ENCODE peak calls at places on chromosomes 2 and 18, in five cellular contexts. N, O, Q, W and I are unnamed samples.

GRCh38 chr2:67268806-67269205 is 128.3 kb upstream of the ETAA1 start:
- DNase-seq in N (peak; percentile 3), O (peak; percentile 82), Q (no peak), W (no peak), I (no peak)

GRCh38 chr18:44123743-44124142 is 556.9 kb upstream of the SETBP1 start:
- DNase-seq in N (no peak), O (peak; percentile 55), Q (no peak), W (no peak), I (no peak)

GRCh38 chr2:85707304-85707703 is 13.1 kb downstream of the GNLY start:
- DNase-seq in N (peak; percentile 87), O (peak; percentile 99), Q (peak; percentile 76), W (peak; percentile 63), I (peak; percentile 71)

GRCh38 chr2:226835796-226836547 is at the start of gene RHBDD1:
- DNase-seq in N (peak; percentile 95), O (peak; percentile 97), Q (peak; percentile 97), W (peak; percentile 93), I (peak; percentile 75)

GRCh38 chr2:85663684-85664565 is 4.1 kb downstream of the SFTPB start:
- DNase-seq in N (no peak), O (no peak), Q (no peak), W (no peak), I (no peak)

GRCh38 chr18:44916429-44917183 is 235.9 kb downstream of the SETBP1 start:
- DNase-seq in N (no peak), O (peak; percentile 4), Q (no peak), W (no peak), I (no peak)

GRCh38 chr18:70292628-70293027 is 3.8 kb downstream of the SOCS6 start:
- DNase-seq in N (no peak), O (no peak), Q (peak; percentile 20), W (no peak), I (no peak)

GRCh38 chr2:98473995-98474780 is 29.5 kb downstream of the INPP4A start:
- DNase-seq in N (no peak), O (no peak), Q (peak; percentile 39), W (no peak), I (no peak)

GRCh38 chr2:102619414-102620319 is at the start of gene SLC9A2:
- DNase-seq in N (no peak), O (peak; percentile 38), Q (peak; percentile 60), W (peak; percentile 13), I (peak; percentile 7)

GRCh38 chr2:236830931-236831330 is 254.8 kb upstream of the COPS8 start:
- DNase-seq in N (no peak), O (no peak), Q (no peak), W (no peak), I (no peak)

GRCh38 chr2:129464631-129465030 is 514.8 kb upstream of the RAB6C start:
- DNase-seq in N (no peak), O (no peak), Q (no peak), W (no peak), I (no peak)

DNA sequence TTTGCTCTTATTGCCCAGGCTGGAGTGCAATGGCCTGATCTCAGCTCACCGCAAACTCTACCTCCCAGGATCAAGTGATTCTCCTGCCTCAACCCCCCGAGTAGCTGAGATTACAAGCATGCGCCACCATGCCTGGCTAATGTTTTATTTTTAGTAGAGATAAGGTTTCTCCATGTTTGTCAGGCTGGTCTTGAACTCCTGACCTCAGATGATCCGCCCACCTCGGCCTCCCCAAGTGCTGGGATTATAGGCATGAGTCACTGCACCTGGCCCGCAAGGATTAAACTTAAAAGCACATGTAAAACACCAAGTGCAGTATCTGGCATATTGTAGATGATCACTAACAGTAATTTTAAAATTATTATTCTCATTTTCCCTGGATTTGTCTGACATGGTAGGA is 72.9 kb downstream of the C1QL2 start:
- DNase-seq in N (peak; percentile 4), O (no peak), Q (peak; percentile 8), W (no peak), I (no peak)
- H3K27ac ChIP-seq in N (no peak overlapping the region), O (no peak overlapping the region), Q (no peak overlapping the region), W (no peak overlapping the region), I (no peak overlapping the region)

DNA sequence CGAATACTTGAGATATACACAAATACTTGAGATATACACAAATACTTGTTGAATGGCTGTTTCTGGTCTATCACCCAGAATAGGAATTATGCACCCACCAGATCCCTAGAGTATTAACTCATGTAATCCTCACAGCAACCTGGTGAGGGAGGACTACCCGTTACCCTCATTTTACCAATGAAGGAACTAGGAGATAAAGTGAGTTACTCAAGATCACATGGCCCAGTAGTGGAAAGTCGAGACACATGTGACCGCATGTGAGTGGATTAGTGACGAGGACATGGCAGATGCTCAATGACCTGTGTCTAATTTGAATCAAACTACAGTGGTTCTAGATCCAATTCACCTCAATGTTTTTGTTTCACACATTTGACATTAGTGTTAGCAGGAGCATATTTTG is 2.4 kb downstream of the MOGAT1 start:
- DNase-seq in N (peak; percentile 31), O (no peak), Q (no peak), W (no peak), I (no peak)
- H3K36me3 ChIP-seq in N (no peaks in the 10 kb centered on the region), O (no peaks in the 10 kb centered on the region), Q (no peaks in the 10 kb centered on the region), W (no peaks in the 10 kb centered on the region), I (no peaks in the 10 kb centered on the region)

GRCh38 chr2:161586517-161587167 is 37.6 kb upstream of the SLC4A10 start:
- DNase-seq in N (peak; percentile 16), O (peak; percentile 55), Q (peak; percentile 2), W (no peak), I (no peak)
- H3K27ac ChIP-seq in N (no peak overlapping the region), O (no peak overlapping the region), Q (no peak overlapping the region), W (no peak overlapping the region), I (no peak overlapping the region)

DNA sequence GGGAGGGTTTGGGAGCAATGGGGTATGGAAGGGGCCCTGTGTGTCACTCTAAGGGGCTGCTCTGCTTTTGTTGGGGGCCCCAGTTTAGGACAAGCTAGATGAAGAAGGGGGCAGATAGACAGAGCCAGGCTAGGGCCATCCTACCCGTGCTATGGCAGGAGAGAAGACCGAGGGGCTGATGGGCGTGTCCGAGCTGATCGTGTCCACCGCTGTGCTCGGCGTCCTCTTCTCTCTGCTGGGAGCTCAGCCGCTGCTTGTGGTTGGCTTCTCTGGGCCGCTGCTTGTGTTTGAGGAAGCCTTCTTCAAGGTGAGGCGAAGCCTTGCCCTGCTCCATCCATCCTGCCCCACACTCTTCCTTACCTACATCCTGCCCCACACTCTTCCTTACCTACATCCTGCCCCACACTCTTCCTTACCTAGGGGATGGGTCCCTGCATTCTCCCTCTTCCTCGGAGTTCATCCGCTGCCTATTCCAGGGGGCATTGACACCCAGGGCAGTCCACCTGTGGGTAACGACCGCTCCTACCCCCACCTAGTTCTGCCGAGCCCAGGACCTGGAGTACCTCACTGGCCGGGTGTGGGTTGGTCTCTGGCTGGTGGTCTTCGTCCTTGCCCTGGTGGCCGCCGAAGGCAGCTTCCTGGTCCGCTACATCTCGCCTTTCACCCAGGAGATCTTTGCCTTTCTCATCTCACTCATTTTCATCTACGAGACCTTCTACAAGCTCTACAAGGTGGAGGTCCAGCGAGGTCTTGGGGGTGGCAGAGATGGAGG is 8.9 kb downstream of the SLC4A3 start:
- DNase-seq in N (no peak), O (no peak), Q (no peak), W (no peak), I (no peak)
- H3K36me3 ChIP-seq in N (no peaks in the 10 kb centered on the region), O (no peaks in the 10 kb centered on the region), Q (no peaks in the 10 kb centered on the region), W (no peaks in the 10 kb centered on the region), I (no peaks in the 10 kb centered on the region)

DNA sequence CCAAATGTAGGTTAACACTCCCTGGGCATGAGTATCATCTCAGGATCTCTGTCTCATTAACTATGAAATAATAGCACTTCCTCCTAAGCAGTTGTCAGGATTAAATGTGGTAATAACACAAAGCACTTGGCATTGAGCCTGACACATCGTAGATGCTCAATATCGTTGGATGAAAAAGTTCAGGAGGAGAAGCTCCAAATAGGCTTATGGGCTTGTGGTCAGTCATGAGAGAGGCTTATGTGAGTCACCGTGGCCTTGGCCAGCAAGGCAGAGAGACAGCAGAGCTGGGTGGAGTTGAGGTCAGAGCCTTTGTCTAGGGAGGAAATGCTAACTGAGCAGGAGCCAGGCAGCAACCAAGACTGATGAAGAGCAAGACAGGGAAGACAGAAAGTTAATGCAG is 68.3 kb upstream of the PPM1B start:
- DNase-seq in N (peak; percentile 38), O (peak; percentile 75), Q (peak; percentile 6), W (no peak), I (no peak)
- H3K27ac ChIP-seq in N (no peak overlapping the region), O (no peak overlapping the region), Q (no peak overlapping the region), W (no peak overlapping the region), I (no peak overlapping the region)

GRCh38 chr2:150475479-150476212 is 11.8 kb downstream of the RND3 start:
- DNase-seq in N (no peak), O (peak; percentile 1), Q (peak; percentile 74), W (no peak), I (no peak)

GRCh38 chr2:150477347-150477746 is 10.1 kb downstream of the RND3 start:
- DNase-seq in N (no peak), O (peak; percentile 60), Q (peak; percentile 92), W (no peak), I (no peak)

GRCh38 chr2:150476213-150476740 is 11.2 kb downstream of the RND3 start:
- DNase-seq in N (no peak), O (peak; percentile 2), Q (no peak), W (no peak), I (no peak)

GRCh38 chr2:150478206-150478974 is 9.1 kb downstream of the RND3 start:
- DNase-seq in N (no peak), O (peak; percentile 91), Q (no peak), W (no peak), I (no peak)

GRCh38 chr2:150476809-150477302 is 10.6 kb downstream of the RND3 start:
- DNase-seq in N (no peak), O (peak; percentile 7), Q (peak; percentile 82), W (no peak), I (no peak)
- H3K36me3 ChIP-seq in N (no peaks in the 10 kb centered on the region), O (peaks cover 74% of the 10 kb centered on the region), Q (no peaks in the 10 kb centered on the region), W (no peaks in the 10 kb centered on the region), I (peaks cover 7% of the 10 kb centered on the region)